ENCODE peak calls at places on chromosomes 1 and 21, in eight cellular contexts. N is activated CD4-positive, alpha-beta T cell treated with anti-CD3 and anti-CD28 coated beads for 24 hours; J is pulmonary artery endothelial cell; I is NB4; D is RWPE1; M is breast epithelium; Y is T-helper 1 cell; P is left lung. H is an unnamed sample.

GRCh38 chr1:173477286-173478098 is at the start of gene PRDX6:
- DNase-seq in N (no peak), J (peak), I (peak), D (peak), M (peak), Y (no peak), P (peak), H (peak)

GRCh38 chr1:54407957-54408700 is 1.9 kb upstream of the SSBP3 start:
- DNase-seq in N (no peak), J (peak), I (peak), D (peak), M (peak), Y (no peak), P (peak), H (no peak)

GRCh38 chr1:201758508-201759050 is 70.4 kb upstream of the IPO9 start:
- DNase-seq in N (no peak), J (no peak), I (no peak), D (no peak), M (no peak), Y (no peak), P (no peak), H (no peak)

GRCh38 chr21:20591294-20591693 is 406.9 kb upstream of the NCAM2 start:
- DNase-seq in N (no peak), J (no peak), I (no peak), D (no peak), M (no peak), Y (no peak), P (no peak), H (no peak)

GRCh38 chr1:40932004-40932403 is 47.5 kb upstream of the CTPS1 start:
- DNase-seq in N (no peak), J (peak), I (no peak), D (no peak), M (no peak), Y (no peak), P (no peak), H (peak)

GRCh38 chr1:207862241-207862787 is 48.6 kb downstream of the CD34 start:
- DNase-seq in N (no peak), J (no peak), I (no peak), D (no peak), M (no peak), Y (no peak), P (no peak), H (no peak)

GRCh38 chr1:152036316-152037216 is at the start of gene S100A11:
- DNase-seq in N (peak), J (peak), I (peak), D (peak), M (peak), Y (peak), P (peak), H (no peak)

GRCh38 chr1:8746554-8746953 is 70.9 kb downstream of the RERE start:
- DNase-seq in N (no peak), J (no peak), I (peak), D (no peak), M (no peak), Y (no peak), P (no peak), H (no peak)

GRCh38 chr1:31548518-31548898 is 27.8 kb upstream of the TINAGL1 start:
- DNase-seq in N (no peak), J (no peak), I (no peak), D (peak), M (peak), Y (no peak), P (no peak), H (peak)

GRCh38 chr1:113508364-113509164 is 118.2 kb downstream of the MAGI3 start:
- DNase-seq in N (no peak), J (no peak), I (no peak), D (no peak), M (no peak), Y (no peak), P (no peak), H (no peak)

GRCh38 chr21:30434033-30434631 is 4.1 kb downstream of the KRTAP13-4 start:
- DNase-seq in N (peak), J (no peak), I (peak), D (peak), M (no peak), Y (no peak), P (no peak), H (no peak)

GRCh38 chr1:112877741-112878140 is 78.3 kb downstream of the SLC16A1 start:
- DNase-seq in N (no peak), J (no peak), I (no peak), D (no peak), M (no peak), Y (no peak), P (no peak), H (no peak)

GRCh38 chr1:1599030-1599916 is 662 bp downstream of the FNDC10 start:
- DNase-seq in N (peak), J (no peak), I (peak), D (no peak), M (no peak), Y (peak), P (peak), H (peak)

GRCh38 chr1:203681739-203682138 is 55.1 kb downstream of the ATP2B4 start:
- DNase-seq in N (no peak), J (no peak), I (no peak), D (no peak), M (no peak), Y (no peak), P (no peak), H (no peak)

GRCh38 chr21:26389971-26390641 is 183.0 kb downstream of the CYYR1 start:
- DNase-seq in N (no peak), J (no peak), I (peak), D (peak), M (no peak), Y (no peak), P (no peak), H (no peak)

GRCh38 chr1:91831132-91831930 is 54.6 kb downstream of the TGFBR3 start:
- DNase-seq in N (no peak), J (no peak), I (no peak), D (no peak), M (no peak), Y (no peak), P (no peak), H (no peak)

GRCh38 chr1:183840140-183840539 is 35.2 kb downstream of the RGL1 start:
- DNase-seq in N (no peak), J (no peak), I (no peak), D (peak), M (no peak), Y (no peak), P (no peak), H (no peak)

GRCh38 chr1:206442101-206442500 is 28.2 kb upstream of the IKBKE start:
- DNase-seq in N (no peak), J (no peak), I (no peak), D (peak), M (no peak), Y (no peak), P (no peak), H (no peak)

GRCh38 chr1:160911441-160911840 is 26.5 kb upstream of the ITLN1 start:
- DNase-seq in N (no peak), J (peak), I (no peak), D (no peak), M (no peak), Y (no peak), P (no peak), H (no peak)

GRCh38 chr1:57966751-57967406 is 543.0 kb upstream of the DAB1 start:
- DNase-seq in N (no peak), J (no peak), I (peak), D (peak), M (no peak), Y (no peak), P (no peak), H (no peak)

GRCh38 chr1:21220815-21221214 is 44.1 kb upstream of the EIF4G3 start:
- DNase-seq in N (no peak), J (peak), I (no peak), D (no peak), M (no peak), Y (no peak), P (no peak), H (no peak)

H was measured in NCI-H146.